ENCODE peak calls at places on chromosomes 5 and 9, in eight cellular contexts. One of them, this sample, is unnamed. For H3K27me3, the result is how much of the 10 kb centered on the place peaks cover.

GRCh38 chr5:52989781-52990530 is 804 bp downstream of the ITGA2 start:
- DNase-seq in Karpas-422: no peak
- DNase-seq in lower lobe of right lung: peak
- DNase-seq in CD4-positive, CD25-positive, alpha-beta regulatory T cell: peak
- DNase-seq in PC-3: peak
- DNase-seq in body of pancreas: peak
- DNase-seq in AG04450: no peak
- DNase-seq in ovary: peak
- DNase-seq in this sample: peak

GRCh38 chr9:87831159-87831558 is 51.5 kb upstream of the SPATA31E1 start:
- DNase-seq in Karpas-422: no peak
- DNase-seq in lower lobe of right lung: no peak
- DNase-seq in CD4-positive, CD25-positive, alpha-beta regulatory T cell: no peak
- DNase-seq in PC-3: no peak
- DNase-seq in body of pancreas: no peak
- DNase-seq in AG04450: no peak
- DNase-seq in ovary: no peak
- DNase-seq in this sample: no peak

GRCh38 chr5:89697581-89697980 is 712.0 kb downstream of the CETN3 start:
- DNase-seq in Karpas-422: no peak
- DNase-seq in lower lobe of right lung: no peak
- DNase-seq in CD4-positive, CD25-positive, alpha-beta regulatory T cell: no peak
- DNase-seq in PC-3: peak
- DNase-seq in body of pancreas: no peak
- DNase-seq in AG04450: no peak
- DNase-seq in ovary: no peak
- DNase-seq in this sample: no peak

GRCh38 chr9:106846847-106847246 is 16.1 kb upstream of the ZNF462 start:
- DNase-seq in Karpas-422: no peak
- DNase-seq in lower lobe of right lung: no peak
- DNase-seq in CD4-positive, CD25-positive, alpha-beta regulatory T cell: no peak
- DNase-seq in PC-3: peak
- DNase-seq in body of pancreas: no peak
- DNase-seq in AG04450: no peak
- DNase-seq in ovary: no peak
- DNase-seq in this sample: no peak

GRCh38 chr9:120289990-120290925 is 289.7 kb downstream of the CDK5RAP2 start:
- DNase-seq in Karpas-422: no peak
- DNase-seq in lower lobe of right lung: no peak
- DNase-seq in CD4-positive, CD25-positive, alpha-beta regulatory T cell: no peak
- DNase-seq in PC-3: no peak
- DNase-seq in body of pancreas: no peak
- DNase-seq in AG04450: no peak
- DNase-seq in ovary: no peak
- DNase-seq in this sample: no peak

GRCh38 chr5:143874312-143874711 is 62.4 kb downstream of the HMHB1 start:
- DNase-seq in Karpas-422: no peak
- DNase-seq in lower lobe of right lung: no peak
- DNase-seq in CD4-positive, CD25-positive, alpha-beta regulatory T cell: no peak
- DNase-seq in PC-3: no peak
- DNase-seq in body of pancreas: no peak
- DNase-seq in AG04450: no peak
- DNase-seq in ovary: no peak
- DNase-seq in this sample: no peak

GRCh38 chr5:72451771-72452505 is 55.3 kb downstream of the ZNF366 start:
- DNase-seq in Karpas-422: peak
- DNase-seq in lower lobe of right lung: no peak
- DNase-seq in CD4-positive, CD25-positive, alpha-beta regulatory T cell: no peak
- DNase-seq in PC-3: peak
- DNase-seq in body of pancreas: peak
- DNase-seq in AG04450: no peak
- DNase-seq in ovary: peak
- DNase-seq in this sample: peak

GRCh38 chr5:56607551-56607950 is 207.8 kb upstream of the MAP3K1 start:
- DNase-seq in Karpas-422: no peak
- DNase-seq in lower lobe of right lung: no peak
- DNase-seq in CD4-positive, CD25-positive, alpha-beta regulatory T cell: no peak
- DNase-seq in PC-3: no peak
- DNase-seq in body of pancreas: no peak
- DNase-seq in AG04450: no peak
- DNase-seq in ovary: no peak
- DNase-seq in this sample: no peak

GRCh38 chr9:354453-354852 is 139.8 kb downstream of the DOCK8 start:
- DNase-seq in Karpas-422: no peak
- DNase-seq in lower lobe of right lung: peak
- DNase-seq in CD4-positive, CD25-positive, alpha-beta regulatory T cell: no peak
- DNase-seq in PC-3: no peak
- DNase-seq in body of pancreas: no peak
- DNase-seq in AG04450: no peak
- DNase-seq in ovary: no peak
- DNase-seq in this sample: no peak

GRCh38 chr5:170028124-170028523 is 47.8 kb upstream of the INSYN2B start:
- DNase-seq in Karpas-422: no peak
- DNase-seq in lower lobe of right lung: no peak
- DNase-seq in CD4-positive, CD25-positive, alpha-beta regulatory T cell: no peak
- DNase-seq in PC-3: no peak
- DNase-seq in body of pancreas: no peak
- DNase-seq in AG04450: no peak
- DNase-seq in ovary: no peak
- DNase-seq in this sample: no peak

GRCh38 chr5:76379316-76379715 is 23.8 kb upstream of the IQGAP2 start:
- DNase-seq in Karpas-422: no peak
- DNase-seq in lower lobe of right lung: no peak
- DNase-seq in CD4-positive, CD25-positive, alpha-beta regulatory T cell: peak
- DNase-seq in PC-3: peak
- DNase-seq in body of pancreas: no peak
- DNase-seq in AG04450: no peak
- DNase-seq in ovary: no peak
- DNase-seq in this sample: no peak

GRCh38 chr9:93173365-93174150 is 10.4 kb upstream of the WNK2 start:
- DNase-seq in Karpas-422: no peak
- DNase-seq in lower lobe of right lung: no peak
- DNase-seq in CD4-positive, CD25-positive, alpha-beta regulatory T cell: no peak
- DNase-seq in PC-3: no peak
- DNase-seq in body of pancreas: no peak
- DNase-seq in AG04450: no peak
- DNase-seq in ovary: no peak
- DNase-seq in this sample: no peak

GRCh38 chr5:5342784-5343183 is 79.7 kb upstream of the ICE1 start:
- DNase-seq in Karpas-422: no peak
- DNase-seq in lower lobe of right lung: no peak
- DNase-seq in CD4-positive, CD25-positive, alpha-beta regulatory T cell: no peak
- DNase-seq in PC-3: peak
- DNase-seq in body of pancreas: no peak
- DNase-seq in AG04450: no peak
- DNase-seq in ovary: no peak
- DNase-seq in this sample: no peak

GRCh38 chr9:110583237-110583636 is 3.7 kb upstream of the SVEP1 start:
- DNase-seq in Karpas-422: no peak
- DNase-seq in lower lobe of right lung: no peak
- DNase-seq in CD4-positive, CD25-positive, alpha-beta regulatory T cell: no peak
- DNase-seq in PC-3: peak
- DNase-seq in body of pancreas: no peak
- DNase-seq in AG04450: no peak
- DNase-seq in ovary: no peak
- DNase-seq in this sample: no peak

GRCh38 chr5:150044334-150044681 is 42.0 kb downstream of the CSF1R start:
- DNase-seq in Karpas-422: no peak
- DNase-seq in lower lobe of right lung: no peak
- DNase-seq in CD4-positive, CD25-positive, alpha-beta regulatory T cell: no peak
- DNase-seq in PC-3: peak
- DNase-seq in body of pancreas: no peak
- DNase-seq in AG04450: peak
- DNase-seq in ovary: no peak
- DNase-seq in this sample: peak

GRCh38 chr5:145778144-145778900 is 56.8 kb downstream of the PRELID2 start:
- DNase-seq in Karpas-422: no peak
- DNase-seq in lower lobe of right lung: no peak
- DNase-seq in CD4-positive, CD25-positive, alpha-beta regulatory T cell: no peak
- DNase-seq in PC-3: no peak
- DNase-seq in body of pancreas: no peak
- DNase-seq in AG04450: no peak
- DNase-seq in ovary: no peak
- DNase-seq in this sample: no peak

GRCh38 chr5:69416180-69416579 is 1.3 kb downstream of the MARVELD2 start:
- DNase-seq in Karpas-422: no peak
- DNase-seq in lower lobe of right lung: no peak
- DNase-seq in CD4-positive, CD25-positive, alpha-beta regulatory T cell: no peak
- DNase-seq in PC-3: no peak
- DNase-seq in body of pancreas: no peak
- DNase-seq in AG04450: no peak
- DNase-seq in ovary: no peak
- DNase-seq in this sample: no peak

GRCh38 chr9:116549061-116549664 is 137.9 kb upstream of the TRIM32 start:
- DNase-seq in Karpas-422: no peak
- DNase-seq in lower lobe of right lung: peak
- DNase-seq in CD4-positive, CD25-positive, alpha-beta regulatory T cell: no peak
- DNase-seq in PC-3: peak
- DNase-seq in body of pancreas: peak
- DNase-seq in AG04450: peak
- DNase-seq in ovary: peak
- DNase-seq in this sample: peak

GRCh38 chr9:117080996-117081395 is 333.9 kb downstream of the ASTN2 start:
- DNase-seq in Karpas-422: no peak
- DNase-seq in lower lobe of right lung: no peak
- DNase-seq in CD4-positive, CD25-positive, alpha-beta regulatory T cell: no peak
- DNase-seq in PC-3: no peak
- DNase-seq in body of pancreas: no peak
- DNase-seq in AG04450: no peak
- DNase-seq in ovary: no peak
- DNase-seq in this sample: no peak

GRCh38 chr9:23426144-23426543 is 399.9 kb downstream of the ELAVL2 start:
- DNase-seq in Karpas-422: no peak
- DNase-seq in lower lobe of right lung: no peak
- DNase-seq in CD4-positive, CD25-positive, alpha-beta regulatory T cell: no peak
- DNase-seq in PC-3: no peak
- DNase-seq in body of pancreas: no peak
- DNase-seq in AG04450: no peak
- DNase-seq in ovary: no peak
- DNase-seq in this sample: no peak

DNA sequence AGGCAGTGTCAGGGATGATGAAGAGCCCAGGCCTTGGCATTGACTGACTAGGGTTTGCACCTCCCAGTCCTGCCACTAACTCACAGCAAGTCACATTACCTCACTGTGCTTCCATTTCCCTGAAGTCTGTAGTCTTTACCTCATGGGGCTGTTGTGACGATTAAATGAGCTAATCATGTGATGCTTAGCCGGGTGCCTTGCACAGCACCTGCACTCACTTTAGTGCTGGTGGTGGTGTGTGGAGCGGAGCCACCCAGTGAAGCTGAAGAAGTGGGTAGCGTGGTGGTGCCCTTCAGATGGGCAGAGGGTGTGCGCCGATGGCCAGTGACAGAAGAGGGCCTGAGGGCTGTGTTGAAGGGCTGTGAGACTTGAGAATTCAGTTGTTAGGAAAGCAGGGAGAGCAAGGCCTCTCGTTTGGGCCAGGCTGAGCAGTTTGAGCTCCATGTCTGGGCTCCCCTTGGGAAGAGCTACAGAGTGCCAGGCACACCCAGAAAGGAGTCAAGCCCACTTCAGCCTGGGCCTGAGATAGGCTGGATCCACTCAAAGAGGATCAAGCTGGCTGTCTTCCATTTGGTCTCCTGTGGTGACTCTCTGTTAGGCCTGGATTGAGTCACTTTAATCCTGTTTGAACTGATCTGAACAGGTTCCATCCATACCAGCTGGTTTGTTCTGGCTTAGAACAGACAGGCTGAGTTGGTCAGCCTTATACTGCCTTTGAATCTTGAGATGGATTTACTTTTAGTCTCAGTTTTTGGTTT is 42.5 kb downstream of the RALGPS1 start:
- DNase-seq in Karpas-422: no peak
- DNase-seq in lower lobe of right lung: no peak
- DNase-seq in CD4-positive, CD25-positive, alpha-beta regulatory T cell: no peak
- DNase-seq in PC-3: peak
- DNase-seq in body of pancreas: no peak
- DNase-seq in AG04450: peak
- DNase-seq in ovary: no peak
- DNase-seq in this sample: no peak
- H3K27ac ChIP-seq in Karpas-422: no peak
- H3K27ac ChIP-seq in lower lobe of right lung: no peak
- H3K27ac ChIP-seq in CD4-positive, CD25-positive, alpha-beta regulatory T cell: no peak
- H3K27ac ChIP-seq in PC-3: peak
- H3K27ac ChIP-seq in body of pancreas: no peak
- H3K27ac ChIP-seq in AG04450: peak
- H3K27ac ChIP-seq in ovary: no peak
- H3K27ac ChIP-seq in this sample: no peak

GRCh38 chr5:1708592-1709141 is 91.0 kb downstream of the MRPL36 start:
- DNase-seq in Karpas-422: no peak
- DNase-seq in lower lobe of right lung: no peak
- DNase-seq in CD4-positive, CD25-positive, alpha-beta regulatory T cell: no peak
- DNase-seq in PC-3: no peak
- DNase-seq in body of pancreas: no peak
- DNase-seq in AG04450: no peak
- DNase-seq in ovary: no peak
- DNase-seq in this sample: no peak
- H3K27me3 ChIP-seq in Karpas-422: under half
- H3K27me3 ChIP-seq in lower lobe of right lung: under half
- H3K27me3 ChIP-seq in CD4-positive, CD25-positive, alpha-beta regulatory T cell: under half
- H3K27me3 ChIP-seq in PC-3: under half
- H3K27me3 ChIP-seq in body of pancreas: under half
- H3K27me3 ChIP-seq in AG04450: under half
- H3K27me3 ChIP-seq in ovary: under half
- H3K27me3 ChIP-seq in this sample: under half

DNA sequence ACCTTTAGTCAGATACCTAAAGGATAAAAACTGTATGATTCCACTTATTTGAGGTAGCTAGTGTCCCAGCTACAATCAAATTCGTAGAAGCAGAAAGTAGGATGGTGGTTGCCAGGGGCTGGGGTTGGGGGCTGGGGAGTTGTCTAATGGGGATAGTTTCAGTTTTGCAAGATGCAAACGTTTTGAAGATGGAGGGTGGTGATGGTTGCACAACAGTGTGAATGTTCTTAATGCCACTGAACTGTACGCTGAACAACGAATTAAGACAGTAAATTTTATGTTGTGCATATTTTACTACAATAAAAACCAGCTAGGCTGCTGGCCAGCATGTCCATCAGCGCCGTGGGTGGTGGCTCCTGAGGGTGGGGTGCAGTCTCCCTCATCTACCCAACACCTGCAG is 137.8 kb downstream of the GADD45G start:
- DNase-seq in Karpas-422: no peak
- DNase-seq in lower lobe of right lung: no peak
- DNase-seq in CD4-positive, CD25-positive, alpha-beta regulatory T cell: peak
- DNase-seq in PC-3: no peak
- DNase-seq in body of pancreas: no peak
- DNase-seq in AG04450: no peak
- DNase-seq in ovary: no peak
- DNase-seq in this sample: no peak
- H3K4me3 ChIP-seq in Karpas-422: no peak
- H3K4me3 ChIP-seq in lower lobe of right lung: no peak
- H3K4me3 ChIP-seq in CD4-positive, CD25-positive, alpha-beta regulatory T cell: peak
- H3K4me3 ChIP-seq in PC-3: no peak
- H3K4me3 ChIP-seq in body of pancreas: no peak
- H3K4me3 ChIP-seq in AG04450: no peak
- H3K4me3 ChIP-seq in ovary: no peak
- H3K4me3 ChIP-seq in this sample: no peak

DNA sequence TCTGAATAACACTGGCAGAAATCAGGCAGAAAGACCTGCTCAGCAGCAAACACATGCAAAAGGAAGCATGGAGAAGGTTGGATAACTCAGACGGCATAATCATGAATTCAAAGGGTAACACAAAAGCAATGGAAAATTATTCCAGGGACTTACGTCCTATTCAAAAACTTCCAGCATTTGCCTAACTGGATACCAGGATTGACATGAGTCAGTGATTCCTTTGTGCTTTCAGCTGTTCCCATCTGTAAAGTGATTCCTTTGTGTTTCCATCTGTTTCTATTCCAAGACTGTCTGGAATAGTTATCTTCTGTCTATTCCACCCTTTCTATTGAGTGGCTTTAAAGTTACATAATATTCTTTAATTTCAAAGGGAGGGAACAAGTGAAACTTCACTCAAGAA is 1361.7 kb upstream of the CDH9 start:
- DNase-seq in Karpas-422: no peak
- DNase-seq in lower lobe of right lung: no peak
- DNase-seq in CD4-positive, CD25-positive, alpha-beta regulatory T cell: no peak
- DNase-seq in PC-3: no peak
- DNase-seq in body of pancreas: no peak
- DNase-seq in AG04450: no peak
- DNase-seq in ovary: no peak
- DNase-seq in this sample: no peak
- H3K27ac ChIP-seq in Karpas-422: no peak
- H3K27ac ChIP-seq in lower lobe of right lung: no peak
- H3K27ac ChIP-seq in CD4-positive, CD25-positive, alpha-beta regulatory T cell: no peak
- H3K27ac ChIP-seq in PC-3: no peak
- H3K27ac ChIP-seq in body of pancreas: no peak
- H3K27ac ChIP-seq in AG04450: no peak
- H3K27ac ChIP-seq in ovary: no peak
- H3K27ac ChIP-seq in this sample: no peak